ENCODE peak calls at places on chromosomes 6 and 20, in ten cellular contexts. K is HEK293T, O is naive B cell, M is D341Med, Q is dermis microvascular lymphatic vessel endothelial cell, B is head of caudate nucleus, D is mucosa of gallbladder, V is mucosa of descending colon, X is IMR-90, F is small intestine. A is an unnamed sample.

GRCh38 chr6:167393731-167394130 is 68.8 kb downstream of the TTLL2 start:
- DNase-seq in K (no peak), O (no peak), M (no peak), Q (no peak), B (no peak), D (no peak), V (no peak), X (no peak), F (no peak), A (no peak)

GRCh38 chr6:139647816-139648215 is 273.4 kb upstream of the CITED2 start:
- DNase-seq in K (no peak), O (no peak), M (no peak), Q (no peak), B (no peak), D (no peak), V (no peak), X (no peak), F (no peak), A (no peak)

GRCh38 chr6:5761370-5761769 is 245.4 kb downstream of the NRN1 start:
- DNase-seq in K (no peak), O (no peak), M (no peak), Q (no peak), B (no peak), D (no peak), V (no peak), X (no peak), F (no peak), A (no peak)

GRCh38 chr6:160426146-160426545 is 78.0 kb downstream of the SLC22A3 start:
- DNase-seq in K (no peak), O (no peak), M (no peak), Q (no peak), B (no peak), D (no peak), V (no peak), X (no peak), F (no peak), A (no peak)

GRCh38 chr6:138864343-138864890 is 68.5 kb downstream of the ECT2L start:
- DNase-seq in K (no peak), O (no peak), M (no peak), Q (no peak), B (no peak), D (no peak), V (no peak), X (peak), F (no peak), A (no peak)

GRCh38 chr20:22688485-22688884 is 104.1 kb upstream of the FOXA2 start:
- DNase-seq in K (no peak), O (no peak), M (no peak), Q (no peak), B (no peak), D (no peak), V (no peak), X (no peak), F (no peak), A (no peak)

GRCh38 chr6:42257063-42257462 is 39.4 kb upstream of the MRPS10 start:
- DNase-seq in K (no peak), O (no peak), M (no peak), Q (no peak), B (no peak), D (no peak), V (no peak), X (no peak), F (no peak), A (no peak)

GRCh38 chr20:57040924-57041323 is 225.5 kb downstream of the BMP7 start:
- DNase-seq in K (no peak), O (no peak), M (no peak), Q (no peak), B (no peak), D (peak), V (no peak), X (peak), F (peak), A (no peak)

GRCh38 chr6:133637874-133638273 is 251.0 kb upstream of the TCF21 start:
- DNase-seq in K (no peak), O (no peak), M (no peak), Q (no peak), B (no peak), D (no peak), V (no peak), X (no peak), F (no peak), A (no peak)

GRCh38 chr6:160348209-160348551 is at the start of gene SLC22A3:
- DNase-seq in K (no peak), O (no peak), M (peak), Q (no peak), B (no peak), D (no peak), V (no peak), X (no peak), F (no peak), A (no peak)

A was measured in AG04449.